ENCODE peak calls at places on chromosomes 3 and 15, in four cellular contexts. I is H1, F is GM12878, K is K562. R is an unnamed sample.

GRCh38 chr3:170506556-170506955 is 79.3 kb downstream of the SLC7A14 start:
- DNase-seq in K (no peak), I (no peak), F (no peak), R (peak; percentile 52)

GRCh38 chr3:21599890-21600289 is 151.1 kb downstream of the ZNF385D start:
- DNase-seq in K (no peak), I (no peak), F (no peak), R (no peak)

GRCh38 chr3:195704433-195704999 is 16.3 kb upstream of the MUC20 start:
- DNase-seq in F (no peak), I (no peak), K (peak; percentile 27), R (no peak)

GRCh38 chr15:43932036-43932435 is 105.2 kb downstream of the WDR76 start:
- DNase-seq in I (no peak), K (no peak), F (no peak), R (no peak)

GRCh38 chr3:78707616-78708015 is 1060.2 kb downstream of the ROBO1 start:
- DNase-seq in K (no peak), I (no peak), F (no peak), R (no peak)

GRCh38 chr3:155079795-155080546 is at the start of gene MME:
- DNase-seq in K (peak; percentile 22), I (peak; percentile 84), F (no peak), R (no peak)

GRCh38 chr3:177371903-177372302 is 174.6 kb upstream of the TBL1XR1 start:
- DNase-seq in K (no peak), I (no peak), F (no peak), R (no peak)

GRCh38 chr3:177646749-177647148 is 449.5 kb upstream of the TBL1XR1 start:
- DNase-seq in K (no peak), F (no peak), I (no peak), R (no peak)

GRCh38 chr3:126558336-126559071 is at the start of gene C3orf22:
- DNase-seq in I (peak; percentile 41), F (no peak), K (no peak), R (no peak)

GRCh38 chr3:159102001-159102400 is 300.1 kb downstream of the MFSD1 start:
- DNase-seq in K (no peak), F (no peak), I (no peak), R (no peak)

GRCh38 chr3:58392191-58392590 is 41.4 kb downstream of the PDHB start:
- DNase-seq in I (no peak), F (no peak), K (no peak), R (peak; percentile 11)

GRCh38 chr3:45105855-45106655 is 40.1 kb downstream of the CDCP1 start:
- DNase-seq in K (peak; percentile 52), F (no peak), I (no peak), R (no peak)

GRCh38 chr3:162274070-162274469 is 777.5 kb downstream of the OTOL1 start:
- DNase-seq in I (no peak), K (no peak), F (no peak), R (no peak)

GRCh38 chr3:130323503-130323902 is 22.0 kb upstream of the COL6A5 start:
- DNase-seq in F (no peak), I (no peak), K (no peak), R (no peak)

GRCh38 chr3:182370949-182371348 is 422.4 kb upstream of the ATP11B start:
- DNase-seq in K (no peak), F (no peak), I (no peak), R (no peak)

GRCh38 chr3:43364926-43365325 is 78.6 kb downstream of the SNRK start:
- DNase-seq in K (no peak), I (no peak), F (no peak), R (no peak)

GRCh38 chr3:148211725-148212124 is 486.0 kb upstream of the AGTR1 start:
- DNase-seq in F (no peak), K (no peak), I (no peak), R (peak; percentile 24)

GRCh38 chr3:119589087-119589773 is 8.5 kb upstream of the PLA1A start:
- DNase-seq in K (no peak), I (no peak), F (no peak), R (no peak)

GRCh38 chr3:107598926-107599754 is 76.4 kb downstream of the BBX start:
- DNase-seq in I (no peak), F (peak; percentile 59), K (no peak), R (peak; percentile 65)

GRCh38 chr3:188262913-188263683 is 109.1 kb downstream of the LPP start:
- DNase-seq in I (no peak), F (no peak), K (no peak), R (peak; percentile 27)

GRCh38 chr3:40921251-40921650 is 278.1 kb upstream of the CTNNB1 start:
- DNase-seq in I (no peak), K (no peak), F (no peak), R (no peak)

GRCh38 chr15:49741721-49742120 is 120.9 kb downstream of the DTWD1 start:
- DNase-seq in K (no peak), I (no peak), F (no peak), R (no peak)

GRCh38 chr3:160400631-160401150 is 1.2 kb downstream of the SMC4 start:
- DNase-seq in K (peak; percentile 11), F (no peak), I (peak; percentile 55), R (no peak)

GRCh38 chr3:124149774-124150173 is 157.8 kb upstream of the ROPN1 start:
- DNase-seq in F (no peak), K (no peak), I (no peak), R (no peak)

GRCh38 chr3:46929324-46929723 is 47.2 kb downstream of the CCDC12 start:
- DNase-seq in I (no peak), F (no peak), K (no peak), R (no peak)

GRCh38 chr3:49813497-49814174 is at the start of gene UBA7:
- DNase-seq in F (no peak), I (no peak), K (no peak), R (peak; percentile 74)

GRCh38 chr15:71757741-71758530 is 52.4 kb upstream of the NR2E3 start:
- DNase-seq in F (no peak), I (no peak), K (no peak), R (no peak)

GRCh38 chr3:16633948-16634347 is 28.7 kb upstream of the DAZL start:
- DNase-seq in K (no peak), I (no peak), F (peak; percentile 16), R (no peak)

GRCh38 chr15:72754096-72754495 is 29.5 kb downstream of the ADPGK start:
- DNase-seq in F (no peak), I (no peak), K (no peak), R (no peak)

GRCh38 chr3:139630532-139630931 is 47.2 kb downstream of the NMNAT3 start:
- DNase-seq in I (no peak), F (no peak), K (no peak), R (no peak)

GRCh38 chr3:66490214-66490613 is 10.6 kb downstream of the LRIG1 start:
- DNase-seq in I (no peak), F (no peak), K (no peak), R (no peak)

GRCh38 chr3:184241447-184242296 is 7.1 kb downstream of the ALG3 start:
- DNase-seq in I (peak; percentile 57), F (no peak), K (peak; percentile 67), R (peak; percentile 86)

GRCh38 chr3:66609660-66610547 is 109.1 kb upstream of the LRIG1 start:
- DNase-seq in F (no peak), K (no peak), I (peak; percentile 77), R (no peak)

GRCh38 chr3:13484861-13485590 is 4.9 kb downstream of the HDAC11 start:
- DNase-seq in K (peak; percentile 92), F (no peak), I (no peak), R (peak; percentile 80)

GRCh38 chr3:48426944-48427629 is 2.8 kb downstream of the PLXNB1 start:
- DNase-seq in K (no peak), F (no peak), I (no peak), R (peak; percentile 78)

GRCh38 chr3:56955551-56956131 is 104.8 kb upstream of the SPATA12 start:
- DNase-seq in I (no peak), K (no peak), F (no peak), R (no peak)

GRCh38 chr3:114144909-114145688 is 33.8 kb downstream of the DRD3 start:
- DNase-seq in K (no peak), F (no peak), I (no peak), R (no peak)

GRCh38 chr3:196712514-196713413 is 587 bp downstream of the PIGX start:
- DNase-seq in I (no peak), F (no peak), K (peak; percentile 85), R (peak; percentile 14)

GRCh38 chr3:33064929-33065328 is 32.0 kb downstream of the GLB1 start:
- DNase-seq in K (peak; percentile 36), F (no peak), I (no peak), R (peak; percentile 15)
- TF ChIP-seq CTCF in K (peak; percentile 69), F (peak; percentile 40), I (no peak), R (peak; percentile 35)

DNA sequence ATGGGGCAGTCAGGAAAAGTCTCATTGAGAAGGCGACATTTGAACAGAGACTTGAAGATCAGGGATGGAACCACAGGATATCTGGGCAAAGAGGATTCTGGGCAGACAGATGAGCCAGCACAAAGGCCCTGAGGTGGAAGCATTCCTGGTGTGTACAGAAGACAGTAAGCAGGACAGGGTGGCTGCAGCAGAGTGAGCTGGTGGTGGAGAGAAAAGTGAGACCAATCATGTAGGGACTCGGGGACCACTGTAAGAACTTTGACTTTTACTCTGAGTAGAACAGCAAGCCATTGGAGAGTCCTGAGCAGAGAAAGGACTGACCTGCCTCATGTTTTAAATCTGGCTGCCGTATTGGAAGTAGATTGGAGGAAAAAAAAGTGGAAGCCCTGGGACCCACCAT is 29.9 kb upstream of the LRRFIP2 start:
- DNase-seq in K (no peak), F (no peak), I (no peak), R (no peak)
- TF ChIP-seq HDAC6 in K (no peak), F (no peak), I (no peak), R (no peak)

GRCh38 chr15:41279535-41280283 is 48.6 kb downstream of the CHP1 start:
- DNase-seq in K (no peak), F (no peak), I (no peak), R (peak; percentile 42)

GRCh38 chr15:41283653-41284424 is 48.6 kb downstream of the OIP5 start:
- DNase-seq in I (peak; percentile 97), K (peak; percentile 99), F (peak; percentile 99), R (peak; percentile 97)

GRCh38 chr15:41278319-41278718 is 47.3 kb downstream of the CHP1 start:
- DNase-seq in K (no peak), I (no peak), F (no peak), R (no peak)

GRCh38 chr15:41284425-41285177 is 47.8 kb downstream of the OIP5 start:
- DNase-seq in K (no peak), F (no peak), I (no peak), R (peak; percentile 32)

DNA sequence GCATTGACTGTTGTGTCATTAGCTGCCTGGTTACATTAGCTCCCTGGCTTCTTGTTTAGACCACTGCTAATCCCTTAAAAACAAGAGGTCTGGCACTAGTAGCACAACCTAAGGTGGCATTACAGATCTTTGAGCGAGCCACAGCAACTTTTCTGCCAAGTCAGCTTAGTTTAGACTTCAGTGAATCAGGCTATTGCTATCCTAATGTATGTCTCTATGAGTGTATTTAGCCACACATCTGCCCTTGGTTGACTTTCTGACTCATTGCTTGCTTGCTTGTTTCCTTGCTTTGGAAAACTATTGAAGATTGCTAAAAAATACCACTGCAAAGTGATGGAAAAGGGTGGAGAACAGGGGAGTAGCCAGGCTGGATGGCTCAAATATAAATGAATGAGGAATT is 50.2 kb downstream of the CHP1 start:
- DNase-seq in F (no peak), K (no peak), I (no peak), R (peak; percentile 37)
- TF ChIP-seq KDM1A in F (no peak), K (no peak), I (no peak), R (no peak)

DNA sequence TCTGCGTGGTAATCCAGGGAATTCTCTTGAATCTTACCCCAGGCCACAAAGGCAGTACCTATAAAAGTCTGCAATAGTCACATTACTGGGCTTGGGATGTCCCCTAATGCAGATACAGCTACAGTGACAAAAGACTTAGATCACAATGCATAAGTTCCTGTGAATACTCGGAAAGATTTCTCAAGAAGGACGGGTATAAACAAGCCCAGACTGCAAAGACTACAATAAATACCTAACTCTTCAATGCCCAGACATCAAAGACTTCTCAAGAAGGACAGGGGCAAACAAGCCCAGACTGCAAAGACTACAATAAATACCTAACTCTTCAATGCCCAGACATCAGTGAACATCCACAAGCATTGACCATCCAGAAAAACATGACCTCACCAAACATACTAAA is 50.9 kb downstream of the NUDT16 start:
- DNase-seq in F (no peak), I (no peak), K (no peak), R (no peak)
- TF ChIP-seq CTCF in F (no peak), I (no peak), K (no peak), R (no peak)

R was measured in HepG2.